ENCODE peak calls at places on chromosomes 12 and 14, in ten cellular contexts. One of them, this sample, is unnamed.
A peak's percentile ranks its signal among the peaks of the same experiment; 100 is the strongest.

GRCh38 chr12:18428416-18428815 is 167.1 kb downstream of the PIK3C2G start:
- DNase-seq in IMR-90: no peak
- DNase-seq in neural progenitor cell: no peak
- DNase-seq in HepG2: no peak
- DNase-seq in keratinocyte: peak; percentile 23
- DNase-seq in hepatocyte: no peak
- DNase-seq in HCT116: no peak
- DNase-seq in fibroblast of lung: no peak
- DNase-seq in PC-3: peak; percentile 79
- DNase-seq in PC-9: peak; percentile 61
- DNase-seq in this sample: peak; percentile 65

GRCh38 chr12:98227162-98227561 is 288.2 kb upstream of the TMPO start:
- DNase-seq in IMR-90: peak; percentile 21
- DNase-seq in neural progenitor cell: peak; percentile 10
- DNase-seq in HepG2: peak; percentile 6
- DNase-seq in keratinocyte: no peak
- DNase-seq in hepatocyte: no peak
- DNase-seq in HCT116: peak; percentile 7
- DNase-seq in fibroblast of lung: peak; percentile 12
- DNase-seq in PC-3: no peak
- DNase-seq in PC-9: no peak
- DNase-seq in this sample: no peak

GRCh38 chr12:64029013-64029857 is 184.7 kb downstream of the SRGAP1 start:
- DNase-seq in IMR-90: peak; percentile 52
- DNase-seq in neural progenitor cell: no peak
- DNase-seq in HepG2: no peak
- DNase-seq in keratinocyte: no peak
- DNase-seq in hepatocyte: no peak
- DNase-seq in HCT116: no peak
- DNase-seq in fibroblast of lung: no peak
- DNase-seq in PC-3: no peak
- DNase-seq in PC-9: no peak
- DNase-seq in this sample: no peak

GRCh38 chr14:31939934-31940333 is 137.2 kb upstream of the ARHGAP5 start:
- DNase-seq in IMR-90: no peak
- DNase-seq in neural progenitor cell: no peak
- DNase-seq in HepG2: no peak
- DNase-seq in keratinocyte: no peak
- DNase-seq in hepatocyte: no peak
- DNase-seq in HCT116: no peak
- DNase-seq in fibroblast of lung: no peak
- DNase-seq in PC-3: no peak
- DNase-seq in PC-9: no peak
- DNase-seq in this sample: no peak

GRCh38 chr14:95204705-95205104 is 47.4 kb upstream of the DICER1 start:
- DNase-seq in IMR-90: no peak
- DNase-seq in neural progenitor cell: no peak
- DNase-seq in HepG2: no peak
- DNase-seq in keratinocyte: no peak
- DNase-seq in hepatocyte: no peak
- DNase-seq in HCT116: no peak
- DNase-seq in fibroblast of lung: no peak
- DNase-seq in PC-3: no peak
- DNase-seq in PC-9: no peak
- DNase-seq in this sample: no peak

GRCh38 chr12:2501464-2502181 is 293.1 kb upstream of the FKBP4 start:
- DNase-seq in IMR-90: no peak
- DNase-seq in neural progenitor cell: no peak
- DNase-seq in HepG2: no peak
- DNase-seq in keratinocyte: no peak
- DNase-seq in hepatocyte: no peak
- DNase-seq in HCT116: no peak
- DNase-seq in fibroblast of lung: no peak
- DNase-seq in PC-3: no peak
- DNase-seq in PC-9: no peak
- DNase-seq in this sample: no peak

GRCh38 chr14:26554069-26554772 is 43.6 kb downstream of the NOVA1 start:
- DNase-seq in IMR-90: no peak
- DNase-seq in neural progenitor cell: no peak
- DNase-seq in HepG2: no peak
- DNase-seq in keratinocyte: no peak
- DNase-seq in hepatocyte: no peak
- DNase-seq in HCT116: no peak
- DNase-seq in fibroblast of lung: no peak
- DNase-seq in PC-3: no peak
- DNase-seq in PC-9: no peak
- DNase-seq in this sample: no peak

GRCh38 chr14:68585690-68586089 is 207.2 kb downstream of the ZFP36L1 start:
- DNase-seq in IMR-90: peak; percentile 11
- DNase-seq in neural progenitor cell: peak; percentile 65
- DNase-seq in HepG2: no peak
- DNase-seq in keratinocyte: no peak
- DNase-seq in hepatocyte: peak; percentile 71
- DNase-seq in HCT116: no peak
- DNase-seq in fibroblast of lung: no peak
- DNase-seq in PC-3: no peak
- DNase-seq in PC-9: no peak
- DNase-seq in this sample: no peak

GRCh38 chr14:72515779-72516770 is 377.8 kb downstream of the DPF3 start:
- DNase-seq in IMR-90: peak; percentile 69
- DNase-seq in neural progenitor cell: no peak
- DNase-seq in HepG2: no peak
- DNase-seq in keratinocyte: no peak
- DNase-seq in hepatocyte: no peak
- DNase-seq in HCT116: no peak
- DNase-seq in fibroblast of lung: peak; percentile 28
- DNase-seq in PC-3: peak; percentile 60
- DNase-seq in PC-9: no peak
- DNase-seq in this sample: no peak

GRCh38 chr12:26633591-26634210 is 199.3 kb downstream of the ITPR2 start:
- DNase-seq in IMR-90: peak; percentile 75
- DNase-seq in neural progenitor cell: no peak
- DNase-seq in HepG2: peak; percentile 47
- DNase-seq in keratinocyte: no peak
- DNase-seq in hepatocyte: no peak
- DNase-seq in HCT116: no peak
- DNase-seq in fibroblast of lung: peak; percentile 61
- DNase-seq in PC-3: no peak
- DNase-seq in PC-9: no peak
- DNase-seq in this sample: peak; percentile 68

GRCh38 chr14:22892488-22892887 is 9.5 kb downstream of the REM2 start:
- DNase-seq in IMR-90: no peak
- DNase-seq in neural progenitor cell: no peak
- DNase-seq in HepG2: no peak
- DNase-seq in keratinocyte: no peak
- DNase-seq in hepatocyte: no peak
- DNase-seq in HCT116: no peak
- DNase-seq in fibroblast of lung: no peak
- DNase-seq in PC-3: no peak
- DNase-seq in PC-9: no peak
- DNase-seq in this sample: no peak

DNA sequence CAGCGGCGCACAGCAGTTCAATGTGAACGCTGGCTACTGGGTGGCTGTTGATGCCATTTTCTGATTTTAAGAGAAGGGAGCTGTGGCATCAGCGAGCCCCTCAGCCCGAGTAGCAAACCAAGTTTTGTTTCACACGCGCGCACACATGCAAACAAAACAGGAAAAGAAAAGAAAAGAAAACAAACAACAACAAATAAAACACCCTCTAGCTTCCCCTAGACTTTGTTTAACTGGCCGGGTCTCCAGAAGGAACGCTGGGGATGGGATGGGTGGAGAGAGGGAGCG is 540 bp downstream of the PAX9 start:
- DNase-seq in IMR-90: no peak
- DNase-seq in neural progenitor cell: no peak
- DNase-seq in HepG2: no peak
- DNase-seq in keratinocyte: no peak
- DNase-seq in hepatocyte: no peak
- DNase-seq in HCT116: no peak
- DNase-seq in fibroblast of lung: no peak
- DNase-seq in PC-3: no peak
- DNase-seq in PC-9: no peak
- DNase-seq in this sample: no peak
- H3K27me3 ChIP-seq in IMR-90: peaks cover 93% of the 10 kb centered on the region
- H3K27me3 ChIP-seq in neural progenitor cell: peaks cover 100% of the 10 kb centered on the region
- H3K27me3 ChIP-seq in HepG2: peaks cover 47% of the 10 kb centered on the region
- H3K27me3 ChIP-seq in keratinocyte: peaks cover 79% of the 10 kb centered on the region
- H3K27me3 ChIP-seq in hepatocyte: peaks cover 96% of the 10 kb centered on the region
- H3K27me3 ChIP-seq in HCT116: no peaks in the 10 kb centered on the region
- H3K27me3 ChIP-seq in fibroblast of lung: peaks cover 86% of the 10 kb centered on the region
- H3K27me3 ChIP-seq in PC-3: no peaks in the 10 kb centered on the region
- H3K27me3 ChIP-seq in PC-9: no peaks in the 10 kb centered on the region
- H3K27me3 ChIP-seq in this sample: peaks cover 57% of the 10 kb centered on the region

DNA sequence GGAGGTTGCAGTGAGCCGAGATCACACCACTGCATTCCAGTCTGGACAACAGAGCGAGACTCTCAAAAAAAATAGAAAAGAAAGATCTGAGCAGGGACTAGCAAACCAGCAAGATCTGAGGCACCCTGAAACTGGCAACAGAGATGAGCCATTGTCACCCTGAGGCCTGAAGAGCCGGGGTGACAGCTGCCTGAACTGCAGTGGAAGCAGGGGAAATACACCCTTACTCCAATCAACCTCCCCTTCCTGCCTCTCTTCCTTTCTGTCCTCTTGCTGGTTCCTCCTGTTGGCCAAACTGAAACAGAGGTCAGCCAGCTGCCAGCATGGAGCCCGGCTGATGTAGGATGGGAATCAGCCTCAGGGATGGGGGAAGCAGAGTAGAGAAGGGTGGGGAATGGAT is 192.0 kb downstream of the CHST11 start:
- DNase-seq in IMR-90: no peak
- DNase-seq in neural progenitor cell: no peak
- DNase-seq in HepG2: no peak
- DNase-seq in keratinocyte: no peak
- DNase-seq in hepatocyte: no peak
- DNase-seq in HCT116: no peak
- DNase-seq in fibroblast of lung: no peak
- DNase-seq in PC-3: no peak
- DNase-seq in PC-9: no peak
- DNase-seq in this sample: no peak
- H4K20me1 ChIP-seq in IMR-90: no peaks in the 10 kb centered on the region
- H4K20me1 ChIP-seq in neural progenitor cell: no peaks in the 10 kb centered on the region
- H4K20me1 ChIP-seq in HepG2: no peaks in the 10 kb centered on the region
- H4K20me1 ChIP-seq in keratinocyte: no peaks in the 10 kb centered on the region
- H4K20me1 ChIP-seq in hepatocyte: no peaks in the 10 kb centered on the region
- H4K20me1 ChIP-seq in HCT116: no peaks in the 10 kb centered on the region
- H4K20me1 ChIP-seq in fibroblast of lung: no peaks in the 10 kb centered on the region
- H4K20me1 ChIP-seq in PC-3: no peaks in the 10 kb centered on the region
- H4K20me1 ChIP-seq in PC-9: peaks cover 12% of the 10 kb centered on the region
- H4K20me1 ChIP-seq in this sample: no peaks in the 10 kb centered on the region

GRCh38 chr12:55729592-55730446 is 1.0 kb upstream of the CD63 start:
- DNase-seq in IMR-90: peak; percentile 94
- DNase-seq in neural progenitor cell: peak; percentile 92
- DNase-seq in HepG2: peak; percentile 73
- DNase-seq in keratinocyte: peak; percentile 76
- DNase-seq in hepatocyte: peak; percentile 94
- DNase-seq in HCT116: peak; percentile 68
- DNase-seq in fibroblast of lung: peak; percentile 57
- DNase-seq in PC-3: peak; percentile 93
- DNase-seq in PC-9: peak; percentile 70
- DNase-seq in this sample: peak; percentile 93
- H2AFZ ChIP-seq in IMR-90: peak overlapping the region; percentile 94
- H2AFZ ChIP-seq in neural progenitor cell: peak overlapping the region; percentile 26
- H2AFZ ChIP-seq in HepG2: no peak overlapping the region
- H2AFZ ChIP-seq in keratinocyte: peak overlapping the region; percentile 81
- H2AFZ ChIP-seq in hepatocyte: peak overlapping the region; percentile 25
- H2AFZ ChIP-seq in HCT116: no peak overlapping the region
- H2AFZ ChIP-seq in fibroblast of lung: no peak overlapping the region
- H2AFZ ChIP-seq in PC-3: peak overlapping the region; percentile 84
- H2AFZ ChIP-seq in PC-9: peak overlapping the region; percentile 77
- H2AFZ ChIP-seq in this sample: peak overlapping the region; percentile 83

GRCh38 chr14:99329711-99330315 is 57.8 kb upstream of the BCL11B start:
- DNase-seq in IMR-90: no peak
- DNase-seq in neural progenitor cell: no peak
- DNase-seq in HepG2: no peak
- DNase-seq in keratinocyte: no peak
- DNase-seq in hepatocyte: no peak
- DNase-seq in HCT116: no peak
- DNase-seq in fibroblast of lung: no peak
- DNase-seq in PC-3: no peak
- DNase-seq in PC-9: no peak
- DNase-seq in this sample: peak; percentile 11

GRCh38 chr14:99327050-99327449 is 55.1 kb upstream of the BCL11B start:
- DNase-seq in IMR-90: no peak
- DNase-seq in neural progenitor cell: no peak
- DNase-seq in HepG2: no peak
- DNase-seq in keratinocyte: no peak
- DNase-seq in hepatocyte: no peak
- DNase-seq in HCT116: no peak
- DNase-seq in fibroblast of lung: no peak
- DNase-seq in PC-3: no peak
- DNase-seq in PC-9: no peak
- DNase-seq in this sample: no peak

GRCh38 chr14:99325591-99325990 is 53.6 kb upstream of the BCL11B start:
- DNase-seq in IMR-90: no peak
- DNase-seq in neural progenitor cell: no peak
- DNase-seq in HepG2: no peak
- DNase-seq in keratinocyte: no peak
- DNase-seq in hepatocyte: no peak
- DNase-seq in HCT116: no peak
- DNase-seq in fibroblast of lung: no peak
- DNase-seq in PC-3: no peak
- DNase-seq in PC-9: no peak
- DNase-seq in this sample: no peak

GRCh38 chr14:99326041-99326710 is 54.2 kb upstream of the BCL11B start:
- DNase-seq in IMR-90: no peak
- DNase-seq in neural progenitor cell: no peak
- DNase-seq in HepG2: no peak
- DNase-seq in keratinocyte: no peak
- DNase-seq in hepatocyte: no peak
- DNase-seq in HCT116: no peak
- DNase-seq in fibroblast of lung: no peak
- DNase-seq in PC-3: no peak
- DNase-seq in PC-9: no peak
- DNase-seq in this sample: no peak

DNA sequence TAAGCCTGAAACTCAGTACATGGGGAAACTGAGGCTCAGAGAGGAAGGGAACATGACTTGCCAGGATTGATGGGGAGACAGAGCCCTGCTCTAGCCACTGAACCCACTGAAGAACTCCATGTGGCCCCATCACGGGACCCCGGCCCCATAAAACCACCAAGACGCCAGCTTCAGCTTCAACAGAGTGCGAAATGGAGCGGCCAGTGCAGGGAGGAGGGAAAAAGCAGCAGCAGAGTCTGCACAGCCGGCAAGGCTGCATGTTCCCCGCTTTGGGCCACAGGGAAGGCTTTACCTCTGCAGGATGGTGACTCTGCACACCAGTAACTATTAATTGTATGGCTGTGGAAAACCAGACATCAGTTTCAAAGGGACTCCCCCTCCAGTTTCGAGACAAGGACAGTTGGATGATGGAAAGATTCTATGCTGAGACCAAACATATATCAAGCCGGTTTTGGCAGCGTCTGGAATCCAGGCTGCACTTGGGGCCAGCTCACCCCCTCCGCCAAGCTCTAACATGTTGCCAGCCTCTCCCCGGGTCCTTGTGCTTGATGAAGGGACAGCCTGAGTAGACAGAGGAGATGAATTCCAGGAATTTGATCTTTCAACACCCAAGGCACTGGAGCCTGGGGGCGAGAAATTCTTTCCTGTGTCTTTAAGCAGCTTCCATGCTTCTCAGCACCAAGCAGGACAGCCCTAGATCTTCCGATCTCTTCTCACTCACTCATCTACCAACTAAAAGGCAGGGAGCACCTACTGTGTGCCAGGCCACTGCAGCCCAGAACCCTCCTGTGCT is 55.7 kb upstream of the BCL11B start:
- DNase-seq in IMR-90: no peak
- DNase-seq in neural progenitor cell: no peak
- DNase-seq in HepG2: no peak
- DNase-seq in keratinocyte: peak; percentile 30
- DNase-seq in hepatocyte: no peak
- DNase-seq in HCT116: no peak
- DNase-seq in fibroblast of lung: no peak
- DNase-seq in PC-3: no peak
- DNase-seq in PC-9: no peak
- DNase-seq in this sample: peak; percentile 54
- H3K27me3 ChIP-seq in IMR-90: no peaks in the 10 kb centered on the region
- H3K27me3 ChIP-seq in neural progenitor cell: no peaks in the 10 kb centered on the region
- H3K27me3 ChIP-seq in HepG2: no peaks in the 10 kb centered on the region
- H3K27me3 ChIP-seq in keratinocyte: peaks cover 4% of the 10 kb centered on the region
- H3K27me3 ChIP-seq in hepatocyte: no peaks in the 10 kb centered on the region
- H3K27me3 ChIP-seq in HCT116: peaks cover 12% of the 10 kb centered on the region
- H3K27me3 ChIP-seq in fibroblast of lung: no peaks in the 10 kb centered on the region
- H3K27me3 ChIP-seq in PC-3: peaks cover 54% of the 10 kb centered on the region
- H3K27me3 ChIP-seq in PC-9: peaks cover 43% of the 10 kb centered on the region
- H3K27me3 ChIP-seq in this sample: no peaks in the 10 kb centered on the region